ENCODE peak calls at places on chromosomes 6 and 20, in four cellular contexts. W, P, H and Q are unnamed samples.

GRCh38 chr20:37932074-37932473 is 29.1 kb downstream of the VSTM2L start:
- DNase-seq in W (no peak), P (no peak), H (no peak), Q (no peak)

GRCh38 chr6:43455034-43455747 is at the start of gene DLK2:
- DNase-seq in W (no peak), P (no peak), H (peak), Q (no peak)

GRCh38 chr20:41392871-41393704 is 26.5 kb upstream of the EMILIN3 start:
- DNase-seq in W (no peak), P (no peak), H (no peak), Q (no peak)

GRCh38 chr6:41451515-41452163 is 94.5 kb upstream of the FOXP4 start:
- DNase-seq in W (no peak), P (no peak), H (no peak), Q (no peak)

GRCh38 chr6:138695193-138695592 is 78.4 kb upstream of the CCDC28A start:
- DNase-seq in W (no peak), P (no peak), H (no peak), Q (no peak)

GRCh38 chr6:127266892-127267741 is 453 bp downstream of the RNF146 start:
- DNase-seq in W (no peak), P (peak), H (peak), Q (peak)

GRCh38 chr6:26044140-26045045 is 42.8 kb upstream of the HFE start:
- DNase-seq in W (peak), P (peak), H (peak), Q (no peak)

GRCh38 chr6:56749632-56750151 is 107.0 kb upstream of the DST start:
- DNase-seq in W (peak), P (no peak), H (no peak), Q (no peak)

GRCh38 chr6:123629234-123629941 is 7.4 kb downstream of the TRDN start:
- DNase-seq in W (no peak), P (no peak), H (no peak), Q (no peak)

GRCh38 chr6:163730496-163731210 is 316.1 kb downstream of the QKI start:
- DNase-seq in W (no peak), P (no peak), H (peak), Q (no peak)

GRCh38 chr20:24980321-24981053 is 12.1 kb downstream of the APMAP start:
- DNase-seq in W (no peak), P (no peak), H (no peak), Q (no peak)

GRCh38 chr20:62527781-62528180 is 52.0 kb upstream of the GATA5 start:
- DNase-seq in W (no peak), P (no peak), H (no peak), Q (no peak)

GRCh38 chr6:27866370-27867050 is 45.7 kb downstream of the OR2B2 start:
- DNase-seq in W (peak), P (no peak), H (peak), Q (no peak)

GRCh38 chr6:2734517-2735076 is 16.1 kb downstream of the MYLK4 start:
- DNase-seq in W (no peak), P (no peak), H (no peak), Q (no peak)

GRCh38 chr20:33351696-33352095 is 49.6 kb downstream of the CDK5RAP1 start:
- DNase-seq in W (peak), P (no peak), H (peak), Q (no peak)

GRCh38 chr6:80733645-80734044 is 627.2 kb downstream of the BCKDHB start:
- DNase-seq in W (no peak), P (no peak), H (no peak), Q (no peak)

GRCh38 chr20:48211847-48212246 is 426.6 kb upstream of the SULF2 start:
- DNase-seq in W (no peak), P (no peak), H (no peak), Q (no peak)

GRCh38 chr20:64115171-64115911 is 8.0 kb upstream of the NPBWR2 start:
- DNase-seq in W (no peak), P (no peak), H (peak), Q (peak)

GRCh38 chr6:108820011-108820410 is 28.2 kb upstream of the ARMC2 start:
- DNase-seq in W (no peak), P (no peak), H (no peak), Q (no peak)